ENCODE peak calls at places on chromosomes 3 and 15, in nine cellular contexts. L, Y, I, K, F, O, C, G and R are unnamed samples.

GRCh38 chr3:39146611-39147373 is 6.6 kb downstream of the CSRNP1 start:
- DNase-seq in O (peak), F (peak), G (peak), Y (peak), I (peak), K (peak), L (no peak), C (peak), R (no peak)

GRCh38 chr15:96348112-96349027 is 17.9 kb downstream of the NR2F2 start:
- DNase-seq in C (no peak), L (no peak), G (no peak), I (no peak), O (no peak), K (peak), F (peak), Y (peak), R (no peak)

GRCh38 chr15:35019401-35020327 is 31.6 kb upstream of the ZNF770 start:
- DNase-seq in K (no peak), I (peak), Y (no peak), G (no peak), L (no peak), F (peak), O (no peak), C (peak), R (no peak)

GRCh38 chr15:78067328-78068241 is 9.9 kb downstream of the TBC1D2B start:
- DNase-seq in Y (no peak), I (peak), C (no peak), O (no peak), F (no peak), K (peak), L (no peak), G (no peak), R (no peak)

GRCh38 chr3:49727154-49727923 is 3.6 kb upstream of the GMPPB start:
- DNase-seq in K (no peak), G (no peak), O (no peak), C (no peak), Y (peak), I (no peak), L (no peak), F (no peak), R (no peak)

GRCh38 chr3:131743126-131743525 is 240.4 kb upstream of the MRPL3 start:
- DNase-seq in K (no peak), C (no peak), L (no peak), Y (no peak), G (no peak), F (no peak), I (no peak), O (no peak), R (no peak)

GRCh38 chr15:31098491-31098917 is 3.0 kb downstream of the TRPM1 start:
- DNase-seq in C (no peak), F (peak), K (no peak), I (no peak), O (no peak), G (no peak), Y (peak), L (no peak), R (no peak)

GRCh38 chr3:157077565-157077991 is 82.4 kb downstream of the CCNL1 start:
- DNase-seq in L (no peak), F (peak), G (peak), C (no peak), I (no peak), Y (no peak), K (no peak), O (no peak), R (peak)

GRCh38 chr15:29854413-29854812 is 32.1 kb upstream of the TJP1 start:
- DNase-seq in F (no peak), L (no peak), G (no peak), I (peak), O (no peak), Y (no peak), C (peak), K (no peak), R (no peak)

GRCh38 chr3:47007482-47008257 is 28.2 kb downstream of the NBEAL2 start:
- DNase-seq in I (no peak), G (no peak), F (no peak), L (no peak), C (no peak), O (no peak), K (no peak), Y (peak), R (no peak)

GRCh38 chr3:9912294-9912935 is 4.5 kb upstream of the IL17RC start:
- DNase-seq in G (no peak), I (peak), L (no peak), C (peak), O (no peak), K (no peak), F (peak), Y (no peak), R (no peak)

GRCh38 chr15:82051664-82052063 is 5.8 kb upstream of the MEX3B start:
- DNase-seq in Y (peak), F (no peak), I (peak), O (no peak), G (no peak), K (peak), L (no peak), C (no peak), R (no peak)

GRCh38 chr3:2921903-2922302 is 188.3 kb downstream of the IL5RA start:
- DNase-seq in G (no peak), K (no peak), Y (no peak), O (no peak), L (no peak), F (peak), I (no peak), C (no peak), R (no peak)

GRCh38 chr15:63246691-63247464 is 30.5 kb upstream of the APH1B start:
- DNase-seq in C (peak), L (no peak), F (no peak), G (peak), K (no peak), O (no peak), I (peak), Y (no peak), R (no peak)

GRCh38 chr3:157122116-157122515 is 37.8 kb downstream of the CCNL1 start:
- DNase-seq in L (no peak), Y (no peak), K (peak), C (peak), F (peak), I (peak), G (peak), O (no peak), R (no peak)

GRCh38 chr3:45986303-45986982 is 9.2 kb downstream of the FYCO1 start:
- DNase-seq in C (peak), L (no peak), G (peak), K (peak), I (peak), Y (no peak), F (peak), O (no peak), R (no peak)

GRCh38 chr3:48305396-48305795 is 28.1 kb downstream of the SPINK8 start:
- DNase-seq in L (no peak), I (no peak), C (peak), F (peak), G (no peak), K (no peak), Y (no peak), O (no peak), R (no peak)

GRCh38 chr3:82163907-82164520 is 402.6 kb upstream of the GBE1 start:
- DNase-seq in Y (no peak), C (no peak), L (no peak), O (no peak), I (peak), G (peak), F (peak), K (peak), R (no peak)

GRCh38 chr15:91193059-91193715 is 93.1 kb downstream of the SV2B start:
- DNase-seq in G (no peak), C (no peak), Y (no peak), I (no peak), F (no peak), K (no peak), O (no peak), L (no peak), R (peak)

GRCh38 chr15:77507151-77507847 is 86.6 kb downstream of the HMG20A start:
- DNase-seq in K (peak), C (peak), I (no peak), G (no peak), Y (peak), F (peak), L (no peak), O (no peak), R (no peak)

GRCh38 chr3:17639765-17640164 is 102.7 kb downstream of the TBC1D5 start:
- DNase-seq in C (peak), F (peak), O (no peak), I (peak), Y (no peak), G (peak), K (no peak), L (no peak), R (no peak)

GRCh38 chr3:161559177-161559998 is 62.8 kb downstream of the OTOL1 start:
- DNase-seq in O (no peak), L (no peak), C (peak), Y (no peak), F (peak), K (peak), G (peak), I (peak), R (no peak)

GRCh38 chr3:87088366-87088983 is 97.5 kb upstream of the VGLL3 start:
- DNase-seq in I (no peak), L (no peak), C (no peak), Y (no peak), F (no peak), O (no peak), G (peak), K (no peak), R (no peak)

GRCh38 chr3:177470200-177470941 is 273.1 kb upstream of the TBL1XR1 start:
- DNase-seq in G (no peak), L (no peak), I (peak), O (no peak), C (no peak), Y (no peak), K (no peak), F (peak), R (no peak)

GRCh38 chr3:86793786-86794185 is 197.2 kb downstream of the VGLL3 start:
- DNase-seq in G (peak), F (peak), K (no peak), Y (no peak), L (no peak), O (no peak), I (peak), C (peak), R (no peak)

GRCh38 chr3:57755368-57756021 is 614 bp upstream of the SLMAP start:
- DNase-seq in Y (no peak), K (peak), G (peak), I (peak), O (no peak), F (peak), C (peak), L (no peak), R (no peak)

GRCh38 chr3:184359610-184360009 is 1.8 kb downstream of the CLCN2 start:
- DNase-seq in F (no peak), I (no peak), G (no peak), O (no peak), L (no peak), K (no peak), C (no peak), Y (no peak), R (no peak)

GRCh38 chr3:123130079-123130726 is 63.4 kb downstream of the PDIA5 start:
- DNase-seq in I (no peak), K (no peak), F (no peak), Y (no peak), G (no peak), L (no peak), O (no peak), C (no peak), R (no peak)

GRCh38 chr3:60250210-60250609 is 1001.0 kb downstream of the FHIT start:
- DNase-seq in K (no peak), Y (no peak), C (no peak), O (no peak), F (peak), G (no peak), L (no peak), I (no peak), R (no peak)

GRCh38 chr15:40902605-40903561 is 8.6 kb downstream of the VPS18 start:
- DNase-seq in K (no peak), I (no peak), L (no peak), Y (peak), O (no peak), F (no peak), C (peak), G (no peak), R (no peak)

GRCh38 chr3:139388961-139389551 is 391 bp downstream of the COPB2 start:
- DNase-seq in Y (no peak), K (no peak), G (no peak), I (peak), O (peak), L (peak), C (no peak), F (no peak), R (no peak)